ENCODE peak calls at places on chromosomes 7 and 10, in ten cellular contexts. X is PC-9; K is cardiac muscle cell; J is H9; W is CD8-positive, alpha-beta T cell; I is foreskin keratinocyte; N is bronchial epithelial cell; C is D721Med; Q is upper lobe of right lung; V is AG04449. Z is an unnamed sample.

GRCh38 chr7:29075621-29076020 is 70.7 kb downstream of the CPVL start:
- DNase-seq in X (no peak), K (no peak), J (no peak), W (no peak), I (no peak), N (no peak), C (no peak), Q (no peak), V (no peak), Z (no peak)

GRCh38 chr7:121994625-121995410 is 121.9 kb downstream of the PTPRZ1 start:
- DNase-seq in X (peak), K (peak), J (peak), W (no peak), I (peak), N (peak), C (peak), Q (no peak), V (peak), Z (no peak)

GRCh38 chr7:54986716-54987115 is 32.1 kb upstream of the EGFR start:
- DNase-seq in X (peak), K (no peak), J (no peak), W (no peak), I (no peak), N (peak), C (no peak), Q (no peak), V (no peak), Z (no peak)

GRCh38 chr7:12765431-12766100 is 78.1 kb downstream of the ARL4A start:
- DNase-seq in X (no peak), K (no peak), J (no peak), W (no peak), I (no peak), N (no peak), C (no peak), Q (no peak), V (no peak), Z (no peak)

GRCh38 chr7:111424768-111425167 is 137.5 kb downstream of the IMMP2L start:
- DNase-seq in X (peak), K (no peak), J (no peak), W (no peak), I (peak), N (peak), C (no peak), Q (no peak), V (no peak), Z (no peak)

GRCh38 chr10:3949741-3950140 is 164.7 kb upstream of the KLF6 start:
- DNase-seq in X (no peak), K (peak), J (no peak), W (no peak), I (no peak), N (no peak), C (no peak), Q (no peak), V (no peak), Z (peak)

GRCh38 chr10:110229155-110229554 is 21.8 kb downstream of the MXI1 start:
- DNase-seq in X (no peak), K (no peak), J (no peak), W (no peak), I (no peak), N (no peak), C (no peak), Q (no peak), V (no peak), Z (no peak)

GRCh38 chr10:123611876-123612275 is 54.3 kb upstream of the GPR26 start:
- DNase-seq in X (no peak), K (no peak), J (no peak), W (no peak), I (no peak), N (no peak), C (no peak), Q (no peak), V (no peak), Z (peak)

GRCh38 chr10:45373003-45373782 is 823 bp upstream of the ALOX5 start:
- DNase-seq in X (no peak), K (peak), J (no peak), W (no peak), I (no peak), N (no peak), C (no peak), Q (peak), V (no peak), Z (no peak)

GRCh38 chr10:88385601-88386203 is 197.4 kb downstream of the RNLS start:
- DNase-seq in X (peak), K (no peak), J (peak), W (peak), I (peak), N (peak), C (no peak), Q (peak), V (no peak), Z (no peak)

GRCh38 chr10:49151025-49151445 is 17.2 kb upstream of the FAM170B start:
- DNase-seq in X (no peak), K (no peak), J (no peak), W (no peak), I (no peak), N (no peak), C (no peak), Q (no peak), V (no peak), Z (no peak)

GRCh38 chr10:21525367-21526183 is at the start of gene SKIDA1:
- DNase-seq in X (peak), K (peak), J (peak), W (peak), I (peak), N (peak), C (peak), Q (peak), V (no peak), Z (no peak)

GRCh38 chr10:59622320-59622901 is 87.2 kb downstream of the SLC16A9 start:
- DNase-seq in X (no peak), K (peak), J (peak), W (no peak), I (no peak), N (peak), C (no peak), Q (no peak), V (no peak), Z (no peak)

GRCh38 chr7:55641811-55642210 is 69.5 kb upstream of the VOPP1 start:
- DNase-seq in X (peak), K (no peak), J (no peak), W (no peak), I (peak), N (peak), C (no peak), Q (no peak), V (no peak), Z (no peak)

GRCh38 chr7:41874206-41874770 is 171.4 kb upstream of the INHBA start:
- DNase-seq in X (no peak), K (no peak), J (no peak), W (no peak), I (no peak), N (no peak), C (no peak), Q (no peak), V (no peak), Z (no peak)

GRCh38 chr7:34672430-34672829 is 14.4 kb downstream of the NPSR1 start:
- DNase-seq in X (no peak), K (no peak), J (no peak), W (no peak), I (no peak), N (peak), C (no peak), Q (no peak), V (peak), Z (no peak)

GRCh38 chr7:129773328-129773731 is 161.8 kb downstream of the NRF1 start:
- DNase-seq in X (no peak), K (no peak), J (no peak), W (no peak), I (no peak), N (no peak), C (no peak), Q (no peak), V (no peak), Z (no peak)

GRCh38 chr10:16843252-16843870 is 26.1 kb upstream of the RSU1 start:
- DNase-seq in X (peak), K (peak), J (no peak), W (no peak), I (no peak), N (peak), C (no peak), Q (no peak), V (no peak), Z (no peak)

GRCh38 chr7:13448243-13448642 is 541.2 kb downstream of the ETV1 start:
- DNase-seq in X (no peak), K (no peak), J (no peak), W (no peak), I (no peak), N (no peak), C (no peak), Q (no peak), V (no peak), Z (no peak)

GRCh38 chr10:4982764-4983226 is 19.6 kb downstream of the AKR1C1 start:
- DNase-seq in X (no peak), K (no peak), J (no peak), W (no peak), I (no peak), N (peak), C (no peak), Q (no peak), V (no peak), Z (no peak)

GRCh38 chr10:72242675-72243074 is 26.6 kb upstream of the ASCC1 start:
- DNase-seq in X (no peak), K (no peak), J (peak), W (no peak), I (no peak), N (no peak), C (no peak), Q (peak), V (no peak), Z (peak)

GRCh38 chr10:10792681-10793080 is 225.0 kb upstream of the CELF2 start:
- DNase-seq in X (peak), K (peak), J (no peak), W (no peak), I (peak), N (peak), C (no peak), Q (no peak), V (peak), Z (no peak)

GRCh38 chr10:6530211-6530840 is 49.8 kb downstream of the PRKCQ start:
- DNase-seq in X (no peak), K (no peak), J (no peak), W (peak), I (no peak), N (no peak), C (no peak), Q (no peak), V (no peak), Z (peak)

GRCh38 chr10:64115913-64116643 is 594.9 kb downstream of the REEP3 start:
- DNase-seq in X (no peak), K (peak), J (peak), W (no peak), I (no peak), N (peak), C (peak), Q (no peak), V (no peak), Z (no peak)

GRCh38 chr7:46738713-46739220 is 817.7 kb upstream of the IGFBP3 start:
- DNase-seq in X (no peak), K (no peak), J (no peak), W (no peak), I (no peak), N (no peak), C (no peak), Q (no peak), V (no peak), Z (no peak)

GRCh38 chr10:126235091-126235978 is 152.9 kb downstream of the ADAM12 start:
- DNase-seq in X (peak), K (no peak), J (no peak), W (no peak), I (no peak), N (no peak), C (no peak), Q (no peak), V (no peak), Z (peak)

GRCh38 chr10:79435271-79436065 is 10.0 kb downstream of the ZCCHC24 start:
- DNase-seq in X (peak), K (peak), J (no peak), W (no peak), I (no peak), N (no peak), C (no peak), Q (peak), V (no peak), Z (no peak)

GRCh38 chr10:59227136-59227673 is 50.8 kb downstream of the PHYHIPL start:
- DNase-seq in X (no peak), K (no peak), J (no peak), W (no peak), I (no peak), N (no peak), C (no peak), Q (no peak), V (no peak), Z (no peak)

GRCh38 chr7:44239361-44239760 is 38.6 kb downstream of the YKT6 start:
- DNase-seq in X (no peak), K (no peak), J (no peak), W (no peak), I (no peak), N (no peak), C (no peak), Q (no peak), V (no peak), Z (no peak)

GRCh38 chr10:74244097-74244685 is 93.2 kb downstream of the ADK start:
- DNase-seq in X (peak), K (peak), J (no peak), W (no peak), I (no peak), N (peak), C (no peak), Q (no peak), V (no peak), Z (no peak)
- TF ChIP-seq CTCF in X (peak), K (peak), J (peak), W (peak), I (peak), N (peak), C (peak), Q (peak), V (peak), Z (peak)

DNA sequence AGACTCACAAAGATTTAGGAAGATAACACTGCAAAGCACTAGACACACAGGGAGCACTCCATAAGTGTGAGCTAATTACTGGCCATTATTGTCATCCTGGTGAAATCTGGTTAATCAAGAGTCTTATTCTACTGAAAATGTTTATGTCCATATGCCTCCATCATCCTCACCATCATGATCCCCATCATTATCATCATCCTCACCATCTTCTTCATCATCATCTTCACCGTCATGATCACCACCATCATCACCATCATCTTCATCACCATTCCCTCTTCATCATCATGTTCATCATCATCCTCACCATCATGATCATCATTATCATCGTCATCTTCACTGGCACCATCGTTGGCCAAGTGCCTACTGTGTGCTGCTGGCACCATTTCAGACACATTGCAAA is 76.3 kb upstream of the CARD11 start:
- DNase-seq in X (no peak), K (no peak), J (no peak), W (no peak), I (no peak), N (no peak), C (no peak), Q (no peak), V (no peak), Z (no peak)
- TF ChIP-seq CTCF in X (no peak), K (no peak), J (no peak), W (no peak), I (no peak), N (no peak), C (no peak), Q (no peak), V (no peak), Z (no peak)

GRCh38 chr7:159240962-159241361 is 96.3 kb upstream of the VIPR2 start:
- DNase-seq in X (no peak), K (no peak), J (no peak), W (no peak), I (no peak), N (no peak), C (no peak), Q (no peak), V (no peak), Z (no peak)
- TF ChIP-seq CTCF in X (no peak), K (no peak), J (no peak), W (no peak), I (no peak), N (no peak), C (no peak), Q (no peak), V (no peak), Z (no peak)

DNA sequence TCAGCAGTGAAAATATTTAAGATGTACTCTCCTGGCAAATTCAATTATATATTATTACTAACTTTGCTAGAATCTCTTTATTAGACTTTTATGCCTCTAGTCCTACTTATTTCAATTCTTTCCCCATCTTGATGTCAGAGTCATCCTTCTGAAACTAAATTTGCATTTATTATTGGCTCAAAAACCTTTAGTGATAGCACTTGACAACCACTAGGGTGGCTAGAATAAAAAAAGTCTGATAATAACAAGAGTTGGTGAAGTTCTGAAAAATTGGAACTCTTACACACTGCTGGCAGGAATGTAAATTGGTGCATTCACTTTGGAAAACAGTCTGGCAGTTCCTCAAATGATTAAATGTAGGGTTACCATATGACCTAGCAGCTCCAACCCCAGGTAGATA is 73.8 kb downstream of the LSMEM1 start:
- DNase-seq in X (no peak), K (no peak), J (no peak), W (no peak), I (no peak), N (no peak), C (no peak), Q (no peak), V (no peak), Z (no peak)
- TF ChIP-seq CTCF in X (no peak), K (no peak), J (peak), W (no peak), I (peak), N (no peak), C (no peak), Q (no peak), V (no peak), Z (peak)

DNA sequence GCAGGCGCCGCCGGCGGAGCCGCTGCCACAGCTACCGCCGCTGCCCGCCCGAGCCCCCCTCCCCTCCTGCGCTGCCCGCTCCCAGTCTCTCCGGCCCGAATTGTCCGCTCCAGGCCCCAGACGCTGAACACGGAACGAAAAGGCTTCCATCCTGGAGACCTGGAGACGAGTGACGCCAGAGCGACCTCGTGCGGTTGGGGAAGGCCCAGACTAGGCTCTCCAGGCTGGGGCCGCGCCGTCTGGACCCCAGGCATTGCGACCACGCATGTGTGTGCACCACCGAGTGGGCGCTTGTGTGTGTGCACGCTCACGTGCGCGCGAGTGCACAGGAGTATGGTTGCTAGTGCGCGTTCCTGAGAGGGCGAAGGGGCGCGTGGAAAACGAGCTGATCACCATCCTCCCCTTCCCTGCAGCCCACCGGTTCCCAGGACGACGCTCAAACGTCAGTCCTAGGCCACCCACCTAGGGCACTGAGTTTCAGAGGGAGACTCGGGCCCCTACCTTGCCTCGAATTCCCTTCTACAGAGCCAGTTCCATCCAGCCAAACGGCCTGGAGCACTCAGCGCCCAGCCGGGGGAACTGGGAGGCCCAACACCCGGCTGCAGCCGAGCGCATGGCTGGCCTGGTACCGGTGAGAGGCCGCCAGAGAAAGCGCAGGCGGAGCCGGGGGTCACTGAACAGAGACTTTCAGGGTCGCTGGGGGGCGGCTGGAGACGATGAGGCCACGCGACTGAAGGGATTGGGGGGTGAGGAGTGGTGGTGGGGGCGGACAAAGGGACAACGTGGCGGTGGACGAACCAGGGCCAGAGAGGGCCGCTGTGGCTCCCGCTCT is 11.6 kb downstream of the LBX1 start:
- DNase-seq in X (no peak), K (peak), J (peak), W (no peak), I (no peak), N (no peak), C (peak), Q (no peak), V (no peak), Z (no peak)
- TF ChIP-seq CTCF in X (no peak), K (peak), J (peak), W (no peak), I (peak), N (peak), C (peak), Q (peak), V (peak), Z (peak)

GRCh38 chr7:47758546-47758945 is 176.6 kb upstream of the TNS3 start:
- DNase-seq in X (no peak), K (no peak), J (no peak), W (no peak), I (no peak), N (no peak), C (no peak), Q (no peak), V (no peak), Z (peak)

GRCh38 chr7:47757946-47758371 is 176.0 kb upstream of the TNS3 start:
- DNase-seq in X (no peak), K (no peak), J (no peak), W (no peak), I (no peak), N (peak), C (no peak), Q (peak), V (peak), Z (peak)

GRCh38 chr7:47762746-47763062 is 180.8 kb upstream of the TNS3 start:
- DNase-seq in X (no peak), K (no peak), J (no peak), W (no peak), I (no peak), N (no peak), C (no peak), Q (no peak), V (no peak), Z (no peak)

GRCh38 chr7:47762207-47762606 is 180.3 kb upstream of the TNS3 start:
- DNase-seq in X (no peak), K (no peak), J (no peak), W (no peak), I (no peak), N (no peak), C (no peak), Q (no peak), V (no peak), Z (no peak)

GRCh38 chr7:47759056-47759706 is 177.3 kb upstream of the TNS3 start:
- DNase-seq in X (no peak), K (no peak), J (no peak), W (no peak), I (no peak), N (no peak), C (no peak), Q (no peak), V (no peak), Z (no peak)
- TF ChIP-seq CTCF in X (peak), K (peak), J (peak), W (no peak), I (peak), N (no peak), C (no peak), Q (no peak), V (peak), Z (peak)

Z was measured in osteocyte.